ENCODE peak calls at places on chromosomes 13 and 19, in ten cellular contexts. Z is fibroblast of mammary gland, B is brain microvascular endothelial cell, R is breast epithelium, G is astrocyte of the spinal cord, X is dorsolateral prefrontal cortex, Q is colonic mucosa, M is tibial nerve, S is BJ, O is fibroblast of lung. P is an unnamed sample.

GRCh38 chr19:42455621-42456081 is 12.9 kb upstream of the CXCL17 start:
- DNase-seq in Z (no peak), B (no peak), R (no peak), G (no peak), X (no peak), Q (peak; percentile 82), M (no peak), S (no peak), O (no peak), P (no peak)

GRCh38 chr19:45450042-45450380 is 17.8 kb upstream of the FOSB start:
- DNase-seq in Z (no peak), B (no peak), R (no peak), G (no peak), X (no peak), Q (peak; percentile 27), M (no peak), S (no peak), O (no peak), P (no peak)

GRCh38 chr19:46537136-46538097 is 41.8 kb upstream of the PNMA8B start:
- DNase-seq in Z (peak; percentile 48), B (peak; percentile 52), R (no peak), G (no peak), X (peak; percentile 61), Q (peak; percentile 67), M (peak; percentile 44), S (no peak), O (peak; percentile 40), P (peak; percentile 45)

GRCh38 chr19:55620951-55621672 is 3.3 kb downstream of the ZNF784 start:
- DNase-seq in Z (no peak), B (no peak), R (no peak), G (no peak), X (no peak), Q (no peak), M (no peak), S (no peak), O (no peak), P (no peak)

GRCh38 chr19:887072-887471 is 5.9 kb downstream of the MED16 start:
- DNase-seq in Z (peak; percentile 70), B (peak; percentile 22), R (no peak), G (peak; percentile 80), X (no peak), Q (no peak), M (no peak), S (peak; percentile 83), O (peak; percentile 59), P (no peak)

GRCh38 chr13:47546265-47546962 is 454.7 kb downstream of the SUCLA2 start:
- DNase-seq in Z (no peak), B (no peak), R (no peak), G (no peak), X (no peak), Q (peak; percentile 19), M (no peak), S (no peak), O (no peak), P (no peak)

GRCh38 chr19:38693380-38694223 is 46.2 kb downstream of the ACTN4 start:
- DNase-seq in Z (peak; percentile 73), B (peak; percentile 83), R (no peak), G (peak; percentile 88), X (no peak), Q (no peak), M (no peak), S (no peak), O (peak; percentile 59), P (peak; percentile 69)

GRCh38 chr13:34137200-34137599 is 319.3 kb downstream of the RFC3 start:
- DNase-seq in Z (no peak), B (no peak), R (no peak), G (no peak), X (no peak), Q (no peak), M (no peak), S (no peak), O (no peak), P (no peak)

GRCh38 chr13:29573190-29573589 is 22.3 kb downstream of the SLC7A1 start:
- DNase-seq in Z (peak; percentile 60), B (no peak), R (no peak), G (no peak), X (no peak), Q (peak; percentile 87), M (no peak), S (no peak), O (peak; percentile 48), P (peak; percentile 55)

GRCh38 chr19:2461751-2462634 is 5.2 kb upstream of the LMNB2 start:
- DNase-seq in Z (peak; percentile 77), B (no peak), R (no peak), G (peak; percentile 78), X (no peak), Q (peak; percentile 75), M (no peak), S (no peak), O (peak; percentile 49), P (peak; percentile 51)

GRCh38 chr13:28532226-28533048 is 37.5 kb upstream of the FLT1 start:
- DNase-seq in Z (no peak), B (no peak), R (no peak), G (no peak), X (no peak), Q (no peak), M (no peak), S (no peak), O (no peak), P (no peak)

GRCh38 chr19:35501684-35502083 is 11.4 kb upstream of the KRTDAP start:
- DNase-seq in Z (peak; percentile 51), B (no peak), R (no peak), G (no peak), X (no peak), Q (no peak), M (no peak), S (no peak), O (peak; percentile 9), P (no peak)

GRCh38 chr19:43461303-43461702 is 4.1 kb downstream of the LYPD3 start:
- DNase-seq in Z (no peak), B (no peak), R (no peak), G (no peak), X (no peak), Q (no peak), M (no peak), S (no peak), O (no peak), P (no peak)

GRCh38 chr19:35657904-35658700 is 8.2 kb upstream of the UPK1A start:
- DNase-seq in Z (peak; percentile 13), B (peak; percentile 65), R (no peak), G (peak; percentile 48), X (no peak), Q (no peak), M (no peak), S (no peak), O (no peak), P (no peak)

GRCh38 chr13:42836930-42837329 is 55.5 kb downstream of the FAM216B start:
- DNase-seq in Z (peak; percentile 89), B (peak; percentile 68), R (no peak), G (peak; percentile 73), X (no peak), Q (no peak), M (no peak), S (no peak), O (peak; percentile 89), P (peak; percentile 70)

GRCh38 chr13:23440821-23441608 is 7.5 kb upstream of the SACS start:
- DNase-seq in Z (no peak), B (no peak), R (no peak), G (no peak), X (no peak), Q (no peak), M (no peak), S (no peak), O (no peak), P (no peak)

GRCh38 chr19:38044267-38045111 is 137.5 kb downstream of the SIPA1L3 start:
- DNase-seq in Z (peak; percentile 61), B (peak; percentile 87), R (no peak), G (peak; percentile 61), X (no peak), Q (no peak), M (no peak), S (no peak), O (no peak), P (peak; percentile 47)

GRCh38 chr19:16139752-16140151 is 3.7 kb upstream of the HSH2D start:
- DNase-seq in Z (no peak), B (no peak), R (no peak), G (no peak), X (no peak), Q (no peak), M (no peak), S (no peak), O (no peak), P (no peak)

DNA sequence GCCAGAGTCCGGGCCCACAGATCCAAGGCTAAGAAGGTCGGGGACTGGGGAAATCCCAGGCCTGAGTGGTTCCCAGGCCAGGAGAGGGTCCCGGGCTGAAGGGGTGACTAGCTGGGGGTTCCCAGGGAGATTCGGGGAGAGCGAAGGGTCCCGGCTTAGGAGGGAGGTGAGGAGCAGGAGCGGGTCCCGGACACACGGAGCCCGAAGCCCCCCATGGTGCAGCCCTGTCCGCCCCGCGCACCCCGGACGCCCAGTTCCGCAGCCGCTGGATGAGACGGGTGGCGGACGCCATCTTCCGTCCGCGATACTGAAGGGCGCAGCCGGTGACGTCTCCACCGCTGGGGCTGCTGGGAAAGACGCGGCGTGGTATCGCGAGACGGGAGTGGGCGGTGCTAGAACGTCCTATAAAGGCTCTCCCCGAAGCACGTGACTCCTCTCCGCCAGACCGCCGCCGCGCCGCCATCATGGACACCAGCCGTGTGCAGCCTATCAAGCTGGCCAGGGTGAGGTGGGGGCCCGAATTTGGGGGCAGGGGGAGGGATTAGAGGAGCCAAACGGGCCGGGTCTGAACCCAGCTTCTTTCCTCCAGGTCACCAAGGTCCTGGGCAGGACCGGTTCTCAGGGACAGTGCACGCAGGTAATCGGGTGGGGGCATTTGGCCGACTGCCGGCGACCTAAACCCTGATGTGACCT is at the start of the genes NDUFA7 and RPS28:
- DNase-seq in Z (peak; percentile 94), B (peak; percentile 93), R (peak; percentile 98), G (peak; percentile 95), X (peak; percentile 98), Q (peak; percentile 98), M (peak; percentile 95), S (peak; percentile 59), O (peak; percentile 96), P (peak; percentile 96)
- TF ChIP-seq CTCF in Z (peak; percentile 6), B (peak; percentile 34), R (no peak), G (peak; percentile 24), X (peak; percentile 48), Q (no peak), M (peak; percentile 66), S (peak; percentile 32), O (peak; percentile 15), P (no peak)

GRCh38 chr13:90396266-90396665 is 951.2 kb upstream of the MIR17HG start:
- DNase-seq in Z (no peak), B (no peak), R (no peak), G (no peak), X (no peak), Q (no peak), M (no peak), S (no peak), O (no peak), P (no peak)
- H3K4me3 ChIP-seq in Z (no peak overlapping the region), B (no peak overlapping the region), R (no peak overlapping the region), G (no peak overlapping the region), X (no peak overlapping the region), Q (no peak overlapping the region), M (no peak overlapping the region), S (no peak overlapping the region), O (no peak overlapping the region), P (no peak overlapping the region)

GRCh38 chr13:51643114-51643881 is 59.0 kb downstream of the WDFY2 start:
- DNase-seq in Z (peak; percentile 97), B (peak; percentile 94), R (no peak), G (peak; percentile 89), X (no peak), Q (no peak), M (no peak), S (peak; percentile 85), O (peak; percentile 81), P (peak; percentile 81)
- TF ChIP-seq CTCF in Z (no peak), B (no peak), R (no peak), G (no peak), X (no peak), Q (no peak), M (no peak), S (no peak), O (no peak), P (no peak)

GRCh38 chr19:33799507-33799906 is 2.8 kb downstream of the KCTD15 start:
- DNase-seq in Z (no peak), B (no peak), R (no peak), G (no peak), X (no peak), Q (no peak), M (no peak), S (no peak), O (no peak), P (no peak)
- H3K4me3 ChIP-seq in Z (no peak overlapping the region), B (no peak overlapping the region), R (peak overlapping the region; percentile 99), G (no peak overlapping the region), X (no peak overlapping the region), Q (no peak overlapping the region), M (no peak overlapping the region), S (no peak overlapping the region), O (no peak overlapping the region), P (no peak overlapping the region)